ENCODE peak calls at places on chromosomes 2 and 18, in eight cellular contexts. F is RWPE1, N is IMR-90, J is NCI-H1092, T is heart right ventricle, O is hepatocyte, W is T-helper 9 cell, E is A172. D is an unnamed sample.
A peak's percentile ranks its signal among the peaks of the same experiment; 100 is the strongest.

GRCh38 chr2:182020319-182021055 is 34.8 kb downstream of the PPP1R1C start:
- DNase-seq in F (no peak), E (peak; percentile 34), O (no peak), T (no peak), J (no peak), W (no peak), N (peak; percentile 66), D (no peak)

GRCh38 chr2:16861154-16861929 is 195.7 kb upstream of the CYRIA start:
- DNase-seq in T (no peak), J (no peak), E (peak; percentile 49), W (no peak), N (no peak), O (no peak), F (peak; percentile 20), D (no peak)

GRCh38 chr18:4230450-4231168 is 224.5 kb downstream of the DLGAP1 start:
- DNase-seq in T (no peak), O (no peak), J (no peak), N (no peak), W (no peak), F (no peak), E (no peak), D (no peak)

GRCh38 chr18:75418293-75418692 is 9.2 kb downstream of the SMIM21 start:
- DNase-seq in T (no peak), W (no peak), F (no peak), O (no peak), N (no peak), E (no peak), J (no peak), D (peak; percentile 35)

GRCh38 chr2:231928901-231929725 is 2.9 kb upstream of the NPPC start:
- DNase-seq in N (no peak), T (no peak), F (no peak), E (no peak), O (no peak), J (no peak), W (no peak), D (no peak)

GRCh38 chr2:10235099-10235908 is 67.4 kb upstream of the HPCAL1 start:
- DNase-seq in O (no peak), T (no peak), N (no peak), J (no peak), E (no peak), F (no peak), W (no peak), D (no peak)

GRCh38 chr2:238439093-238439849 is 12.5 kb downstream of the ASB1 start:
- DNase-seq in F (peak; percentile 90), O (no peak), E (peak; percentile 98), N (peak; percentile 98), J (no peak), T (no peak), W (no peak), D (no peak)

GRCh38 chr2:19949071-19949470 is 40.8 kb downstream of the WDR35 start:
- DNase-seq in N (peak; percentile 76), E (no peak), J (no peak), F (no peak), W (no peak), T (no peak), O (no peak), D (no peak)

GRCh38 chr2:119282966-119283511 is 59.4 kb downstream of the STEAP3 start:
- DNase-seq in O (no peak), F (no peak), E (peak; percentile 30), N (no peak), J (peak; percentile 51), W (no peak), T (peak; percentile 57), D (no peak)

GRCh38 chr18:78071146-78071710 is 821.6 kb downstream of the GALR1 start:
- DNase-seq in N (no peak), J (no peak), F (no peak), W (no peak), T (no peak), O (no peak), E (no peak), D (no peak)

GRCh38 chr2:124025349-124025720 is 248 bp downstream of the CNTNAP5 start:
- DNase-seq in E (no peak), W (no peak), T (no peak), J (no peak), O (no peak), F (no peak), N (no peak), D (no peak)

GRCh38 chr2:109164739-109165221 is 35.8 kb downstream of the SH3RF3 start:
- DNase-seq in O (no peak), N (peak; percentile 78), T (peak; percentile 61), F (no peak), J (no peak), W (no peak), E (peak; percentile 79), D (no peak)

GRCh38 chr2:229666811-229667210 is 47.5 kb downstream of the DNER start:
- DNase-seq in F (no peak), W (no peak), J (no peak), N (no peak), O (no peak), E (no peak), T (no peak), D (no peak)

GRCh38 chr2:180907731-180908130 is 72.7 kb upstream of the UBE2E3 start:
- DNase-seq in W (no peak), O (no peak), N (peak; percentile 84), T (no peak), F (peak; percentile 18), E (peak; percentile 72), J (no peak), D (no peak)

GRCh38 chr2:239881031-239881471 is 144.1 kb downstream of the NDUFA10 start:
- DNase-seq in N (no peak), E (no peak), F (no peak), T (no peak), J (no peak), W (no peak), O (no peak), D (no peak)

GRCh38 chr2:208250401-208250800 is 4.5 kb downstream of the IDH1 start:
- DNase-seq in N (peak; percentile 17), E (no peak), W (no peak), J (no peak), F (peak; percentile 46), O (no peak), T (no peak), D (no peak)